ENCODE peak calls at places on chromosome 5, in seven cellular contexts. Q is upper lobe of left lung, T is tibial nerve, F is Peyer's patch, D is uterus, S is HCT116, R is esophagus muscularis mucosa. X is an unnamed sample. For H3K4me1 and H3K9me3, the result is how much of the 10 kb centered on the place peaks cover.

GRCh38 chr5:133509742-133510079 is 102.6 kb downstream of the FSTL4 start:
- DNase-seq in Q (no peak), T (no peak), F (no peak), D (no peak), S (no peak), R (peak), X (peak)

GRCh38 chr5:178996156-178996555 is 1.0 kb upstream of the GRM6 start:
- DNase-seq in Q (no peak), T (no peak), F (no peak), D (no peak), S (no peak), R (no peak), X (no peak)

GRCh38 chr5:90598300-90598699 is 39.7 kb downstream of the ADGRV1 start:
- DNase-seq in Q (no peak), T (no peak), F (no peak), D (no peak), S (no peak), R (no peak), X (no peak)

GRCh38 chr5:96614110-96614691 is 48.0 kb upstream of the CAST start:
- DNase-seq in Q (peak), T (peak), F (no peak), D (peak), S (peak), R (peak), X (no peak)

GRCh38 chr5:102798103-102798502 is 43.0 kb downstream of the PAM start:
- DNase-seq in Q (no peak), T (no peak), F (no peak), D (no peak), S (no peak), R (no peak), X (no peak)

GRCh38 chr5:84378961-84379360 is 5.7 kb downstream of the EDIL3 start:
- DNase-seq in Q (no peak), T (no peak), F (no peak), D (no peak), S (no peak), R (no peak), X (no peak)

GRCh38 chr5:38527475-38527874 is 29.0 kb downstream of the LIFR start:
- DNase-seq in Q (no peak), T (no peak), F (no peak), D (no peak), S (no peak), R (no peak), X (no peak)

GRCh38 chr5:77003246-77003645 is 27.0 kb upstream of the AGGF1 start:
- DNase-seq in Q (no peak), T (no peak), F (no peak), D (no peak), S (no peak), R (no peak), X (no peak)

GRCh38 chr5:75603421-75603820 is 7.8 kb upstream of the ANKDD1B start:
- DNase-seq in Q (no peak), T (no peak), F (no peak), D (no peak), S (no peak), R (no peak), X (no peak)

GRCh38 chr5:174559141-174559540 is 165.2 kb upstream of the MSX2 start:
- DNase-seq in Q (no peak), T (no peak), F (no peak), D (no peak), S (no peak), R (no peak), X (no peak)

GRCh38 chr5:68433921-68434879 is 218.6 kb downstream of the PIK3R1 start:
- DNase-seq in Q (peak), T (peak), F (peak), D (peak), S (peak), R (peak), X (peak)
- TF ChIP-seq POLR2A in Q (no peak), T (no peak), F (no peak), D (peak), S (no peak), R (no peak), X (no peak)

GRCh38 chr5:136030956-136031611 is 2.3 kb downstream of the TGFBI start:
- DNase-seq in Q (no peak), T (no peak), F (no peak), D (no peak), S (no peak), R (no peak), X (peak)

GRCh38 chr5:136027316-136027715 is 1.5 kb upstream of the TGFBI start:
- DNase-seq in Q (no peak), T (no peak), F (no peak), D (no peak), S (no peak), R (no peak), X (peak)

GRCh38 chr5:136028090-136028489 is 698 bp upstream of the TGFBI start:
- DNase-seq in Q (no peak), T (no peak), F (no peak), D (no peak), S (no peak), R (no peak), X (peak)

GRCh38 chr5:136030252-136030651 is 1.5 kb downstream of the TGFBI start:
- DNase-seq in Q (no peak), T (no peak), F (no peak), D (no peak), S (no peak), R (no peak), X (peak)

GRCh38 chr5:136028782-136029742 is at the start of gene TGFBI:
- DNase-seq in Q (peak), T (peak), F (peak), D (peak), S (no peak), R (no peak), X (peak)
- H3K4me1 ChIP-seq in Q (under half), T (under half), F (under half), D (under half), S (under half), R (half or more), X (under half)

DNA sequence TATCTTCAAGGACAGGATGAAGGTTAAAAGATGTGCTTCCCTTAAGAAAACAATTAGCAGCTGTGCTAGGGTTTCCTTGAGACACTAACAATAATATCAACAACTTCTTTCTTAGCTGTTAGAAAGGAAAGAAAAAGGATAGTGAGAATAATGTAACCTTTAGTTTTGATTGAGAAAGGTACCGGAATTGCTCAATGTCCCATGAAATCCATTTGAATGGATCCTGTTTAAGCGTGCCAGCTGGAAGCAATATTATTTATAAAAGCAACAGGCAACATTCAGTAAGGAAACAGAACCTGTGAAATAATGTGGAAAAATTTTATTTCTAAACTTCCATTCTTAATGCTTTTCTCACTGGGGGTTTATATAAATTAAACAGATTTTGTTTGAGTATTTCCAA is 120.9 kb downstream of the CCDC192 start:
- DNase-seq in Q (no peak), T (peak), F (no peak), D (no peak), S (no peak), R (no peak), X (no peak)
- H3K9me3 ChIP-seq in Q (under half), T (under half), F (under half), D (under half), S (under half), R (under half), X (under half)

GRCh38 chr5:115168829-115169391 is 798 bp downstream of the TRIM36 start:
- DNase-seq in Q (no peak), T (no peak), F (peak), D (no peak), S (no peak), R (no peak), X (no peak)

GRCh38 chr5:115166744-115167393 is 2.8 kb downstream of the TRIM36 start:
- DNase-seq in Q (no peak), T (no peak), F (no peak), D (no peak), S (no peak), R (no peak), X (no peak)

GRCh38 chr5:115169392-115170127 is at the start of gene TRIM36:
- DNase-seq in Q (peak), T (peak), F (peak), D (peak), S (peak), R (peak), X (peak)

GRCh38 chr5:115170924-115171510 is 1.3 kb upstream of the TRIM36 start:
- DNase-seq in Q (no peak), T (no peak), F (no peak), D (no peak), S (no peak), R (no peak), X (no peak)

DNA sequence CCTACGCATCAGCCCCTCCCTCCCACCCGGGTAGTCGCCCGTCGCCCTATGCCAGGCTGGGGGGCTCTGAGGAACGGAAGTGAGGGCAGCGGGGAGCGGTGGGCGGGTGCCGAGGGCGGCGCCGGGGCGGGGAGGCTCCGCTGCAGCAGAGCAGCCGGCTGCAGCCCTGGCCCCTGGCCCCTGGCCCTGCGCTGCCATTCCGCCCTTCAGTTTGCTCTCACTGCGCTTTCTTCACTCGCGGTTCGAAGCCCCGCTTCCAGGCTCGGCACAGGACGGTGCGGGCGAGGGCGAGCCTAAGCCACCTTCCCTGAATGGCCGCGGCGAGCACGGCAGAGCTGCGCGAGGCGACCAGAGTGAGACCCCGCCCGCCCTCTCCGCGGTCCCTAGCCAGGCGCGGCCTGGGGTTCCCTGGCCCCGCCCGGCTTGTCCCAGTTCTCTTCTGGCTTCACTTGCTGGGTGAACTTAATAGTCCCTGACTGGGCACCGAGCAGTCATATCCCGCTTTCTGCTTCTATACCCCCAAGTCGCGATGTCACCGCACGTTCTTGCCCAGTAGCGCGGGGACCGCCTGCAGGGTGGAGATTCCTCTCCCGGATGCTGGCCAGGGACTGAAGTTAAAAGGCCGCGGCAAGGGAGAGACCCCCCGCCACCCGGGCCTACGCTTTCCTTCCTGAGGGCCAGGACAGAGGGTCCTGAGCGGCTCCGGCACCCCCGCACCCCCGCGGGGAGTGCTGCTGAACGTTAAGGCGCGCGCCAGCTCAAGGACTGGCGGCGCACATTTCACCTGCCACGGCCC is 618 bp upstream of the TRIM36 start:
- DNase-seq in Q (no peak), T (no peak), F (no peak), D (no peak), S (no peak), R (no peak), X (peak)
- TF ChIP-seq POLR2A in Q (no peak), T (no peak), F (peak), D (no peak), S (peak), R (no peak), X (no peak)

DNA sequence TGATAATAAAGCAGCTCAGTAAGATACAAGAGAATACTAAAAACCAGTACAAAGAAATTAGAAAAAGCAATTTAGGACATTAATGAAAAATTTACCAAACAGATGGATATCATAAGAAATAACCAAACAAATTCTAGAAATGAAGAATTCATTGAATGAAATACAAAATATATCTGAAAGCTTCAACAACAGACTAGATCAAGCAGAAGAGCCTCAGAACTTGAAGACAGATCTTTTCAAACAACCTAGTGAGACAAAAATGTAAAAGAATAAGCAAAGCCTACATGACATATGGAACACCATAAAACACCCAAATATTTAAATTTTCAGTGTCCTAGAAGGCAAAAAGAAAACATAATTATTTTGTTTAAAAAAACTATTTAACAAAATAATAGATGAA is 66.9 kb downstream of the SKIC3 start:
- DNase-seq in Q (no peak), T (no peak), F (no peak), D (no peak), S (no peak), R (no peak), X (no peak)
- H3K4me1 ChIP-seq in Q (under half), T (under half), F (under half), D (under half), S (under half), R (under half), X (under half)

GRCh38 chr5:131867524-131867923 is 70.7 kb upstream of the FNIP1 start:
- DNase-seq in Q (no peak), T (no peak), F (no peak), D (no peak), S (no peak), R (no peak), X (no peak)
- H3K9me3 ChIP-seq in Q (under half), T (half or more), F (under half), D (under half), S (under half), R (under half), X (under half)

GRCh38 chr5:66143473-66144073 is 527 bp upstream of the SREK1 start:
- DNase-seq in Q (no peak), T (peak), F (no peak), D (no peak), S (no peak), R (no peak), X (no peak)

GRCh38 chr5:66145737-66146136 is 1.6 kb downstream of the SREK1 start:
- DNase-seq in Q (no peak), T (no peak), F (no peak), D (no peak), S (no peak), R (no peak), X (no peak)

GRCh38 chr5:66142417-66142816 is 1.7 kb upstream of the SREK1 start:
- DNase-seq in Q (no peak), T (no peak), F (no peak), D (no peak), S (no peak), R (no peak), X (no peak)

GRCh38 chr5:66144074-66144798 is at the start of gene SREK1:
- DNase-seq in Q (peak), T (peak), F (peak), D (peak), S (peak), R (peak), X (peak)

GRCh38 chr5:66144799-66145390 is 795 bp downstream of the SREK1 start:
- DNase-seq in Q (no peak), T (no peak), F (no peak), D (no peak), S (no peak), R (peak), X (no peak)
- TF ChIP-seq POLR2A in Q (no peak), T (no peak), F (no peak), D (no peak), S (no peak), R (no peak), X (no peak)

GRCh38 chr5:172426086-172426485 is 28.2 kb downstream of the SH3PXD2B start:
- DNase-seq in Q (no peak), T (no peak), F (no peak), D (no peak), S (no peak), R (no peak), X (no peak)

GRCh38 chr5:172427202-172427601 is 27.1 kb downstream of the SH3PXD2B start:
- DNase-seq in Q (no peak), T (no peak), F (no peak), D (no peak), S (no peak), R (no peak), X (no peak)

GRCh38 chr5:172429201-172429940 is 25.0 kb downstream of the SH3PXD2B start:
- DNase-seq in Q (peak), T (peak), F (no peak), D (peak), S (no peak), R (no peak), X (no peak)

GRCh38 chr5:172430354-172430753 is 24.0 kb downstream of the SH3PXD2B start:
- DNase-seq in Q (no peak), T (no peak), F (no peak), D (no peak), S (no peak), R (no peak), X (no peak)

DNA sequence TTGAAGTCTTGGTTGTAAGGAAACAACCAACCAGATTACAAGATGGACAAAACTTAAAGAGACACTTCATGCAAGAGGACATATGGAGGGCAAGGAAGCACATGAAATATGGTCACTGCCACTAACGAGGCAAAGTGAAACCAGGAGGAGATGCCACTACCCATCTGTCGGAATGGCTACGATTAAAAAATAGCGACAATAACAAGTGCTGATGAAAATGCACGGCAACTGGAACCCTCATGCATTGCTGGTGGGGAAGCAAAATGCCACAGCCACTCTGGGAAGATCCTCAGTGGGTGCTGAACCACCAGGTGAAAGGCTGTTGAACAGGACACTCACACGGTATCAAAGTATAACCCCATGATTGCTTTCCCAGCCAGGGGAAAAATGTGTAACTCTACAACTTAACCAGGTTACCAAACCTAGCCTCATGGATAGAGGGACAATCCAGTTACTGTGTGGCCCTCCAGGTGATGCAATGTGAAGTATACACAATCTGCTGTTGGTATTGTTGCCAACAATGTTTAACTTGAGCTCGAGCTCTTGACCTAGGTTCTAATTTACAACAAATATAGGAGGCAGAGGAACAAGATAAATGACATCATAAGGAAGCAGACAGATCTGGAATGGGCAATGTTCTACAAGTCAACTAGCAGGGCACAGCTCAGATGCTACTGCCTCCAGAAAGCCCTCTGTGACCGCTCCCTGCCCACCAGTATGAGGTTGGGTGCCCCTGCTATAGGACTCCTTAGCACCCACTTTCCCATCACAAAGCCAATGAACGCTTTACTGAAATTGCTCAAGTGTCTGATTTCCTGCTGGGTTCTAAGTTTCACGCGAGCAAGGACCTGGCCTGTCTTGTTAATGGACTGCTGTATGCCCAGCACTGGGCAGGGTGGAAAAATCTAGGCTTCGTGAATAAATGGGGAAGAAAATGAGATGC is 25.8 kb downstream of the SH3PXD2B start:
- DNase-seq in Q (no peak), T (no peak), F (no peak), D (no peak), S (no peak), R (no peak), X (no peak)
- H3K4me1 ChIP-seq in Q (under half), T (under half), F (under half), D (under half), S (under half), R (half or more), X (under half)